ENCODE peak calls at places on chromosomes 6 and 20, in five cellular contexts. D is breast epithelium, J is endodermal cell, G is psoas muscle, T is Karpas-422. Q is an unnamed sample. For H3K9me3, the result is how much of the 10 kb centered on the place peaks cover.

GRCh38 chr6:124090491-124090890 is 286.8 kb downstream of the NKAIN2 start:
- DNase-seq in T (no peak), J (no peak), D (no peak), G (no peak), Q (no peak)

GRCh38 chr6:39887692-39888450 is 46.4 kb downstream of the MOCS1 start:
- DNase-seq in D (no peak), G (peak), T (no peak), J (peak), Q (no peak)

GRCh38 chr6:68559716-68560115 is 75.4 kb upstream of the ADGRB3 start:
- DNase-seq in G (no peak), D (no peak), T (no peak), J (peak), Q (no peak)

GRCh38 chr20:10125757-10126156 is 91.0 kb downstream of the ANKEF1 start:
- DNase-seq in T (no peak), D (no peak), G (no peak), J (no peak), Q (no peak)

GRCh38 chr6:108966855-108967755 is 118.9 kb downstream of the ARMC2 start:
- DNase-seq in J (peak), T (no peak), G (peak), D (no peak), Q (no peak)

GRCh38 chr6:117022774-117023173 is 145.7 kb downstream of the RFX6 start:
- DNase-seq in J (no peak), T (no peak), D (no peak), G (no peak), Q (no peak)

GRCh38 chr6:137487947-137488735 is 6.1 kb downstream of the OLIG3 start:
- DNase-seq in D (no peak), T (no peak), G (no peak), J (peak), Q (no peak)

GRCh38 chr6:74967821-74968220 is 238.0 kb downstream of the COL12A1 start:
- DNase-seq in G (no peak), T (no peak), D (no peak), J (no peak), Q (no peak)

GRCh38 chr6:108157972-108158441 is 7.8 kb upstream of the NR2E1 start:
- DNase-seq in T (no peak), D (no peak), J (peak), G (no peak), Q (no peak)

GRCh38 chr6:87753131-87753685 is 51.2 kb upstream of the AKIRIN2 start:
- DNase-seq in G (no peak), T (no peak), J (no peak), D (no peak), Q (no peak)

GRCh38 chr6:86715676-86716075 is 221.7 kb upstream of the HTR1E start:
- DNase-seq in J (no peak), G (no peak), D (no peak), T (no peak), Q (no peak)

GRCh38 chr6:24394777-24395437 is 7.8 kb upstream of the MRS2 start:
- DNase-seq in G (no peak), D (no peak), J (no peak), T (no peak), Q (no peak)

GRCh38 chr6:44072452-44072958 is 54.7 kb downstream of the MRPL14 start:
- DNase-seq in T (no peak), G (no peak), J (no peak), D (no peak), Q (no peak)

GRCh38 chr6:40743226-40743625 is 156.1 kb upstream of the LRFN2 start:
- DNase-seq in G (no peak), T (peak), J (peak), D (no peak), Q (no peak)

GRCh38 chr6:22904413-22904812 is 335.0 kb downstream of the HDGFL1 start:
- DNase-seq in T (no peak), G (no peak), J (no peak), D (no peak), Q (no peak)

GRCh38 chr6:56843476-56844349 is 111.2 kb upstream of the BEND6 start:
- DNase-seq in T (peak), D (no peak), G (peak), J (peak), Q (peak)

GRCh38 chr6:33314943-33315752 is 1.3 kb upstream of the TAPBP start:
- DNase-seq in G (peak), J (peak), D (peak), T (peak), Q (no peak)

GRCh38 chr20:433300-433975 is 25.3 kb downstream of the RBCK1 start:
- DNase-seq in T (peak), J (no peak), G (no peak), D (no peak), Q (no peak)

GRCh38 chr6:43924222-43924702 is 154.3 kb downstream of the VEGFA start:
- DNase-seq in D (peak), G (no peak), J (no peak), T (no peak), Q (peak)

GRCh38 chr20:12824353-12824752 is 184.4 kb upstream of the SPTLC3 start:
- DNase-seq in T (no peak), G (no peak), J (no peak), D (no peak), Q (no peak)

GRCh38 chr20:409697-410559 is 1.8 kb downstream of the RBCK1 start:
- DNase-seq in G (peak), D (no peak), J (no peak), T (no peak), Q (no peak)

GRCh38 chr6:154298297-154298696 is 58.3 kb downstream of the IPCEF1 start:
- DNase-seq in J (no peak), G (no peak), D (no peak), T (no peak), Q (no peak)

GRCh38 chr6:31525932-31526591 is 2.7 kb upstream of the MCCD1 start:
- DNase-seq in J (no peak), D (no peak), T (no peak), G (no peak), Q (no peak)

GRCh38 chr20:33431797-33432381 is 11.7 kb downstream of the SNTA1 start:
- DNase-seq in J (no peak), D (no peak), T (no peak), G (no peak), Q (no peak)

GRCh38 chr6:10140824-10141223 is 274.1 kb downstream of the TFAP2A start:
- DNase-seq in T (no peak), J (no peak), G (no peak), D (no peak), Q (no peak)

GRCh38 chr20:43541214-43541613 is 17.6 kb upstream of the SGK2 start:
- DNase-seq in J (no peak), G (no peak), D (no peak), T (no peak), Q (no peak)

GRCh38 chr6:91864911-91865310 is 1278.0 kb upstream of the MAP3K7 start:
- DNase-seq in D (no peak), G (no peak), J (no peak), T (no peak), Q (no peak)

GRCh38 chr20:46562373-46563169 is 12.1 kb upstream of the OCSTAMP start:
- DNase-seq in D (peak), G (peak), J (peak), T (peak), Q (no peak)

GRCh38 chr20:8454137-8454712 is 322.2 kb downstream of the PLCB1 start:
- DNase-seq in J (peak), G (no peak), T (peak), D (no peak), Q (no peak)

GRCh38 chr20:1890469-1891262 is 4.5 kb upstream of the SIRPA start:
- DNase-seq in J (no peak), D (no peak), G (peak), T (no peak), Q (no peak)

GRCh38 chr6:129133770-129134192 is 250.8 kb downstream of the LAMA2 start:
- DNase-seq in G (no peak), D (no peak), J (no peak), T (no peak), Q (no peak)
- H3K4me3 ChIP-seq in G (no peak), D (no peak), J (no peak), T (no peak), Q (no peak)

GRCh38 chr6:89690944-89691324 is 52.4 kb upstream of the LYRM2 start:
- DNase-seq in T (no peak), D (no peak), G (no peak), J (peak), Q (no peak)

GRCh38 chr6:89695667-89696066 is 57.1 kb upstream of the LYRM2 start:
- DNase-seq in T (no peak), D (no peak), G (no peak), J (no peak), Q (no peak)

GRCh38 chr6:89692256-89692655 is 53.7 kb upstream of the LYRM2 start:
- DNase-seq in T (no peak), J (peak), D (no peak), G (no peak), Q (no peak)

GRCh38 chr6:89693207-89693606 is 54.7 kb upstream of the LYRM2 start:
- DNase-seq in J (no peak), D (no peak), T (no peak), G (no peak), Q (no peak)

GRCh38 chr6:89694428-89694827 is 55.9 kb upstream of the LYRM2 start:
- DNase-seq in T (no peak), J (no peak), G (no peak), D (no peak), Q (no peak)
- H3K9me3 ChIP-seq in T (under half), J (under half), G (under half), D (under half), Q (under half)

DNA sequence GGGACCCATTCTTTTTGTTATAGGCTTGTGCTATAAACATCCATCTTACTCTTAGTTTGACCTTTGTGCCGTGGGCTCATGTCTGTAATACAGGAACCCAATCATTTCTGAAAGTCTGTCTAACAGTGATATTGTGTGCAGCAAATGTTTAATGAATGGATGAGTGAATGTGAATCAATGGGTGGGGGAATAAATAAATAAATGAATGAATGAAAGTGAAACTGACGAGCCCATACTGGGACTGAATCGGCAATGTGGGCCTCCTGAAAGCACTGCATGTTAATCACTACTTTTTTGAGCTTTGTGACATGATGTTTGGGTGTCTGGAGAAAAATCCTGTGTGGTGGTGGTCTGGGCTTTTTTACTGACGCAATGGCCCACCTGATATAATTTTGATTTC is 175.0 kb downstream of the GMPR start:
- DNase-seq in J (no peak), D (no peak), T (no peak), G (no peak), Q (peak)
- H3K4me3 ChIP-seq in J (no peak), D (no peak), T (peak), G (no peak), Q (peak)

GRCh38 chr20:56175884-56176283 is 72.6 kb upstream of the MC3R start:
- DNase-seq in G (no peak), J (no peak), D (no peak), T (no peak), Q (no peak)

GRCh38 chr20:56174416-56174815 is 74.1 kb upstream of the MC3R start:
- DNase-seq in D (no peak), T (no peak), J (no peak), G (no peak), Q (no peak)

GRCh38 chr20:56166781-56167465 is 81.6 kb upstream of the MC3R start:
- DNase-seq in J (no peak), D (no peak), G (no peak), T (no peak), Q (no peak)

DNA sequence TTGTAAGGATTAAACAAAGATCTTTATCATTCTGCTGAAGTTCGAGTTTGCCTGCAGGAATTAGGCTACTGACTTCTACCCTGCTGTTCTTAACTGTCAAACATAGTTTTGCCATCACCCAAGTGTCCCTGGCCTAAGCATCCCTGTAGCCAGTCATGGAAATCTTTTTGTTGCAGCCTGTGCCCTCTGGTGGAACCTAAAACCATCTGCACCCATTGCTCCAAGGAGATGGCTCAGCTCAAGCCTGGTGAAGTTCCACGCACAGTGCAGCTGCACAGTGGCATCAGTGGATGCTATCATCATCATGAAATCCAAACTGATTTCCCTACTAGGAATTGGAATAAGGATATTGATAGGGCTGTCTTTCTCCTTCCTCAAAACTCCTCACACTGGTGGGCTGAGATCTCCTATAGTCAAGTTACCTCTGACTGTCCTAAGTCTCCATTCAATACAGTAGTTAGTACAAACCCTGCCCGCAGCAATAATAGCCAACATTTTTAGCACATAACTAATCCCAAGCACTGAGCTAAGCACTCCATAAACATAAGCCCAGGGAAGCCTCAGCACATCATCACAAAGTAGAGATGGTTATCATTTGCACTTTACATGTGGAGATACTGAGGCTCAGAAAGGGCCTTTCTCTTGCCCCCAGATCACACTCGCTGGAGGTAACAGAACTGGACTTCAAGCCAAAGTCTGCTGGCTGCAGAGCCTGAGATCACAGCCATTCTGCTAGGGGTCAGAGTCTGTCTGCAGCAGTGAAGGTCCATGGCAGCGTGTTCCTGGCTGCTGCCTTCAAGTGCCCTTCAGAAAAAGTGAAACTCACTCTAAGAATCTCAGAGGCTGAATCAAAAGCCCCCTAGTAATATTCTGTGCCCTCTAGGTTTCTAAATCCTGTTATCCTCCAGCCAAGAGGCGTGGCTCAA is 77.2 kb upstream of the MC3R start:
- DNase-seq in D (no peak), T (peak), J (peak), G (no peak), Q (no peak)
- H3K9me3 ChIP-seq in D (under half), T (under half), J (half or more), G (under half), Q (under half)

DNA sequence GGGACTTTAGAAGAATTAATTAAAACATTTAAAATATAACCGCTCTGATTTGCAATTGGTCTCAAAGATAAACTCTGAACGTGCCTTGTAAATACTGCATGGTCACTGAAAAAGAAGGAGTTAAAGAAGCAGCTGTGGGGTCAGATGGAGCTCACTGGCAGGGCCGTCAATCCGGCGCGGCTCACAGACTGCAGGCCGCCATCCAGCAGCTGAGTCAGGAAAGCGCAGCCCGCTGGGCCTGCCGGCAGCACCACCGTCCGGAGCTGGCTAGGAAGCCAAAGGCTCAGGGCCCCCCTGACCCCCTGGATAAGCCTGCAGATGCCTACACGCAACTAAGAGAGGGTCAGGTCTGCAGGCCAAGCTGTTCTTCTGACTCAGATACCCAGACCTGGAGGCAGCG is 54.2 kb upstream of the FRMD1 start:
- DNase-seq in G (peak), J (peak), T (no peak), D (no peak), Q (no peak)
- H3K4me3 ChIP-seq in G (peak), J (no peak), T (no peak), D (peak), Q (no peak)

DNA sequence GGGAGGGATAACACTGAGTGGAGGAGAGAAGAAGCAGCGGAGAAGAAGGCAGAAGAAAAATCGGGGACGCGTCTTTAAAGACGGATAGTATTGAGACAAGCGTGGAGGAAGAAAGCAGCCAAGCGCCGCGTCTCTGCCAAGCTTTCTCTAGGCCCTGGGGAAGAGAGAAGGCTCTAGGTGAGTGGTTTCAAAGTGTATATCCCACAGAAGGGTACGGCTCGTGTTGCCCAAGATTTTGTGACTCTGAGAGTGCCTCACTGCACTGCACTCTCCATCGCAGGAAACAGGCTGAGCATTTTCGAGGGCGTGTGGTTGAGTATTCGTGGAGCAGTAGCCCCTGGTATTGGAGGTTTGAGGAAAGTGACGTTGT is 185.4 kb downstream of the TRIM27 start:
- DNase-seq in D (no peak), T (no peak), J (peak), G (no peak), Q (no peak)
- H3K9me3 ChIP-seq in D (under half), T (under half), J (under half), G (under half), Q (under half)

GRCh38 chr6:6737666-6738065 is 149.1 kb downstream of the LY86 start:
- DNase-seq in J (no peak), G (no peak), D (no peak), T (no peak), Q (no peak)
- H3K4me3 ChIP-seq in J (no peak), G (peak), D (peak), T (no peak), Q (no peak)

GRCh38 chr6:168785720-168786511 is 344.9 kb downstream of the SMOC2 start:
- DNase-seq in T (no peak), G (no peak), D (no peak), J (no peak), Q (no peak)
- H3K9me3 ChIP-seq in T (under half), G (under half), D (under half), J (under half), Q (under half)

Q was measured in effector memory CD4-positive, alpha-beta T cell.